ENCODE peak calls at places on chromosomes 3 and 15, in five cellular contexts. W, R, K, S and D are unnamed samples.

GRCh38 chr15:91909111-91909510 is 55.6 kb downstream of the SLCO3A1 start:
- DNase-seq in R (no peak), K (no peak), W (no peak), S (no peak), D (no peak)

GRCh38 chr15:41493205-41493901 is at the start of gene ITPKA:
- DNase-seq in K (peak; percentile 93), W (peak; percentile 81), S (peak; percentile 86), R (peak; percentile 85), D (peak; percentile 94)

GRCh38 chr15:25401511-25401910 is 37.3 kb downstream of the UBE3A start:
- DNase-seq in K (no peak), W (no peak), S (no peak), R (no peak), D (no peak)

GRCh38 chr3:42746455-42747450 is 26.3 kb downstream of the CCDC13 start:
- DNase-seq in K (no peak), R (no peak), W (no peak), S (peak; percentile 84), D (no peak)

GRCh38 chr15:28128036-28128435 is 28.9 kb upstream of the OCA2 start:
- DNase-seq in R (no peak), S (no peak), K (no peak), W (no peak), D (no peak)

GRCh38 chr3:62732183-62732904 is 142.9 kb downstream of the CADPS start:
- DNase-seq in R (no peak), S (no peak), W (no peak), K (no peak), D (no peak)

GRCh38 chr15:51924146-51925068 is 47.2 kb downstream of the LEO1 start:
- DNase-seq in S (no peak), R (peak; percentile 56), K (no peak), W (no peak), D (peak; percentile 14)

GRCh38 chr15:23467110-23467600 is 20.1 kb upstream of the GOLGA6L2 start:
- DNase-seq in S (no peak), W (no peak), R (peak; percentile 58), K (peak; percentile 28), D (no peak)

GRCh38 chr15:41634072-41634628 is 26.1 kb upstream of the MGA start:
- DNase-seq in W (no peak), S (no peak), K (no peak), R (no peak), D (no peak)

DNA sequence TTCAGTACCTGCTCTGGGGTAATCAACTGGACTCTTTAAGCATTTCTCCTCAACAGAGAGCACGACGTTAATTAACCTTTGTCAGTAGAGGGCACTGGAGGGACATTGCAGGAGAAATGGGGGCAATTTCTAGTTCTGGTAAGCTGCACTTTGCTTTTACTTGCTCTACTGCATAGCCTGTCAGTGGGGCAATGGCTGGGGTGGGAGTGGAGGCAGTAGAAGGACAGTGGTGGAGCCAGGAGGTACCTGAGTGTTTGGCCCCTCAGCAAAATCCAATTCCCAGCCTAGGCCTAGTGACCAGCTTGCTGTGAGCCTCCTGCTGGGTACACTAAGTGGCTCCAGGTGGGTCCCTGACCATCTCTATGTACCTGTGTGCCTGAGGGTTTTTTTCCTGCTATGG is 18.3 kb upstream of the MED12L start:
- DNase-seq in S (no peak), W (peak; percentile 40), R (peak; percentile 79), K (no peak), D (no peak)
- TF ChIP-seq CTCF in S (no peak), W (peak; percentile 69), R (peak; percentile 79), K (no peak), D (peak; percentile 44)

GRCh38 chr15:58080398-58080797 is 14.9 kb upstream of the ALDH1A2 start:
- DNase-seq in S (no peak), K (no peak), W (no peak), R (no peak), D (no peak)
- H3K27ac ChIP-seq in S (no peak overlapping the region), K (no peak overlapping the region), W (no peak overlapping the region), R (no peak overlapping the region), D (no peak overlapping the region)

DNA sequence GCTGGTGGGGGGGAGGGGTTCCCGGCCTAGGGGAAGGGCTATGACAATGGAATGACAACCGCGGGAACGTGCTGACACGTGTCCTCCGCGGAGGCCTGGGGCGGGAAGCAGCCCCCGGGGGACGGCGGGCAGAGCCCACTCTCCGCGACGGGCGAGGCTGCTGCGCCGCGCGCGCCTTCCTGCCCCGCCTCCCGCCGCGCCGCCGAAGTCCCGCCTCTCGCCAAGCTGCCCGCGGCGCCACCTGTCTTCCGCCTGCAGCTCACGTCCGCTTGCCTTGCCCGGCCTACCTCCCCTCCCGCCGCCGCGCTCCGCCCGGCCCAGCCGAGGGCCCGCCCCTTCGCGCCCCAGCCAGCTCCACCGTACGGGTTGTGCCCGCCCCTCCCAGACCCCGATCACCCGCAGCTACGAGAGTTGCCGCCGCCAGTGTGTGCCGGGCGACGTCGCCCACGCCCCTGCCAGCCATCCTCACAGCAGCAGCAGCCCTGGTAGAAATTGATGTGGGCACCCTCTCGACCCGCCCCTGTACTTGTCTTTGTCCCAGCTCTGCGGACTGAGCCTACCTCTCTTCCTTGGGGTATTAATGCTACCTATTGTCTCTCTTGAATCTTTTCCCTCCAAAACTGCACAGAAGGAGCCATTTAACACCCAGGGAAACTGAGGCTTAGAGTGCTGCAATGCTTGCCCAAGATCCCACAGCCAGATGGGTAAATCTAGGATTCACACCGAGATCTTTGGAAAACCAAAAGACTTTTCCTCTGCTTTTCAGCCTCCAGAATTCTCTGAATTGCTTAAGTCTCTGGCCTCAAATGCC is at the start of gene PARP16:
- DNase-seq in S (peak; percentile 96), W (peak; percentile 94), R (peak; percentile 95), K (peak; percentile 95), D (peak; percentile 97)
- TF ChIP-seq CTCF in S (no peak), W (peak; percentile 54), R (no peak), K (peak; percentile 24), D (peak; percentile 34)

GRCh38 chr3:49005298-49005680 is 1.9 kb upstream of the WDR6 start:
- DNase-seq in W (no peak), S (no peak), R (no peak), K (no peak), D (no peak)

GRCh38 chr3:49006591-49007067 is 562 bp upstream of the WDR6 start:
- DNase-seq in R (peak; percentile 21), W (no peak), K (peak; percentile 49), S (peak; percentile 85), D (no peak)

GRCh38 chr3:49007068-49007770 is at the start of gene WDR6:
- DNase-seq in W (peak; percentile 98), K (peak; percentile 98), S (peak; percentile 99), R (peak; percentile 99), D (peak; percentile 98)

GRCh38 chr3:49004352-49005297 is 2.6 kb upstream of the WDR6 start:
- DNase-seq in K (no peak), S (peak; percentile 76), W (no peak), R (no peak), D (no peak)

DNA sequence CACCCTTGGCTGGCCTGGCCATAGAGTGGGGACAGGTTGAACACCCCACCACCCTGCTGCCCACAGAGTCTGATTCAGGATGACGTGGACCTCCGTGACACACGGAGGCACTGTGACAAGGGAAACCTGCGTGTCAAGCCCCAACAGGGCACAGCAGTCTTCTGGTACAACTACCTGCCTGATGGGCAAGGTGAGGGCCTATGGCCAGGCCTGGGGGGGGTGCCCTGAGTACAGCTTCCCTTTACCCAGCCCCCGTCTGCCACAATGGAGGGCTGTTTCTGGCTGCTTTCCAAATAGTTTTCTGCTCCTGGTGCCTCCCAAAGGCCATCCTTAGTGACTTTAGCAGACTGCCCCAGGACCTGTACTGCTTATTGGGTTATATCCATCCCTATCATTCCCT is 1.2 kb upstream of the WDR6 start:
- DNase-seq in K (no peak), W (no peak), S (peak; percentile 68), R (no peak), D (no peak)
- H3K27ac ChIP-seq in K (peak overlapping the region; percentile 96), W (no peak overlapping the region), S (peak overlapping the region; percentile 95), R (no peak overlapping the region), D (peak overlapping the region; percentile 97)

GRCh38 chr3:46561951-46562350 is 4.2 kb downstream of the LRRC2 start:
- DNase-seq in W (no peak), R (no peak), S (no peak), K (no peak), D (no peak)

GRCh38 chr3:46561511-46561910 is 4.6 kb downstream of the LRRC2 start:
- DNase-seq in S (no peak), R (no peak), K (no peak), W (no peak), D (no peak)

GRCh38 chr3:46557814-46558183 is 8.3 kb downstream of the LRRC2 start:
- DNase-seq in W (no peak), K (no peak), R (no peak), S (no peak), D (no peak)

GRCh38 chr3:46559030-46559704 is 6.9 kb downstream of the LRRC2 start:
- DNase-seq in K (peak; percentile 47), W (peak; percentile 3), S (no peak), R (no peak), D (no peak)

DNA sequence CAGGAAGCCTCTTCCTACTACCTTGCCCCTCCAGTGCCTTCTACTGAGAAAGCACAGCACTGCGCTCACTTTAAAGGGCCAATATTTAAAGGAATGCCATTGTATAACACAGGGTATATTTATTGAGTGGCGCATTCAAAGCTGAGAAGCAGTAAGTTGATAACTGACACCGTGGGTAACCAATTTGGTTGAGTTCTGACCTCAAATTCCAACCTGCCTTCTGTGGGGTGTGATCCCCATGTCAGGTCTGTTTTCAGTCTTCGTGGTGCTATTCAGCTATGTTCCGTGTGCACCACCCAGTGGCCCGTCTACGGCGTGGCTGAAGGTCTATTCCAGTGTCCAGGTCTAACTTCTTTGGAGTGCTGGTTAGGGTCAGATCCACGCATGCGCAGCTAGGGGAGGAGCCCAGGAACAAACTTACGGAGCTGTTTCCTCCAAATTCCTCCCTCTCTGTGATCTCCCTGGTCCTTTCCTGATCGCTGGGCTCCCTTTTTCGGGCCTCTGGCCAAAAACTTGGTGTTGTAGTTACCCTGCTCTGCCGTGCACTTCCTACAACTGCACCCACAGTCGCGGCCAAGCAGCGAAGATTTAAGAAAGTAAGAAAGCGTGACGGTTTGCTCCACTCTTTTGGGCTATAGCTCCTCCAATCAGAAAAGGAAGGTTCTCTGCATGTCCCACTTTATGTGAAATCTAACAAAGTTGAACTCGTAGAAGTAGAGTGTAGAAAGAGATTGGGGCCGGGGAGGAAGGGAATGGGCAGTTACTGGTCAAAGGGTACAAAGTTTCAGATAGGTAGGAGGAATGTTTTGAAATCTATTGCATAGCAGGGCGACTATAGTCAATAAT is 7.7 kb downstream of the LRRC2 start:
- DNase-seq in K (peak; percentile 80), R (peak; percentile 70), W (peak; percentile 67), S (peak; percentile 87), D (peak; percentile 86)
- TF ChIP-seq CTCF in K (peak; percentile 68), R (peak; percentile 54), W (peak; percentile 81), S (peak; percentile 57), D (peak; percentile 83)

DNA sequence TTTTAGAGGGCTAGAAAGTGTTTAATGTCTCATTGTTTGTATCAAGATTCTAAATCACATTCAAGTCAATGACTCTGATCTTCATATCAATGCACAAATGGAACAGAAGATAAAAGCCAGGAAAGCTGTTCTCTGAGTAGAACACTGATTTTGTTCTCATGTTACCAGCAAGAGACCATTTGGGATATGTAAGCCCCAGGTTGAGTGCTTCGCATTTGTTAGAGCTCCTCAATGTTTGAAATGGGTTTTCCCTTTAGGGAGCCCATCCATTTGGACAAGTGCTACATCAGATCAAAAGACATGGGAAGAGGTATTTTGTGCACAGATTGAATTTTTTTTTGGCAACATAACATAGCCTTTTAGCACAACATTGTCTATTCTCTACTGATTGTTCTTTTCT is 74.6 kb upstream of the ZPLD1 start:
- DNase-seq in R (peak; percentile 33), W (no peak), K (no peak), S (no peak), D (no peak)
- H3K27ac ChIP-seq in R (no peak overlapping the region), W (no peak overlapping the region), K (no peak overlapping the region), S (no peak overlapping the region), D (no peak overlapping the region)

GRCh38 chr3:14275962-14276909 is 97.6 kb downstream of the LSM3 start:
- DNase-seq in K (no peak), R (no peak), W (no peak), S (no peak), D (no peak)
- TF ChIP-seq CTCF in K (no peak), R (no peak), W (no peak), S (no peak), D (no peak)